ENCODE peak calls at places on chromosome 1, in four cellular contexts. One of them, this sample, is unnamed.

GRCh38 chr1:86523670-86524354 is 23.1 kb upstream of the CLCA4 start:
- DNase-seq in stimulated activated naive CD4-positive, alpha-beta T cell: no peak
- DNase-seq in EH: no peak
- DNase-seq in fibroblast of the aortic adventitia: no peak
- DNase-seq in this sample: no peak

GRCh38 chr1:230120289-230120948 is 53.4 kb downstream of the GALNT2 start:
- DNase-seq in EH: no peak
- DNase-seq in fibroblast of the aortic adventitia: no peak
- DNase-seq in stimulated activated naive CD4-positive, alpha-beta T cell: no peak
- DNase-seq in this sample: no peak

GRCh38 chr1:198635964-198636363 is 2.9 kb upstream of the PTPRC start:
- DNase-seq in stimulated activated naive CD4-positive, alpha-beta T cell: no peak
- DNase-seq in EH: no peak
- DNase-seq in fibroblast of the aortic adventitia: no peak
- DNase-seq in this sample: no peak

GRCh38 chr1:244353572-244354091 is 98.1 kb downstream of the ADSS2 start:
- DNase-seq in fibroblast of the aortic adventitia: peak
- DNase-seq in EH: peak
- DNase-seq in stimulated activated naive CD4-positive, alpha-beta T cell: no peak
- DNase-seq in this sample: peak

GRCh38 chr1:160070243-160071163 is 543 bp upstream of the KCNJ10 start:
- DNase-seq in EH: peak
- DNase-seq in stimulated activated naive CD4-positive, alpha-beta T cell: peak
- DNase-seq in fibroblast of the aortic adventitia: peak
- DNase-seq in this sample: peak

GRCh38 chr1:164320780-164321683 is 238.0 kb upstream of the PBX1 start:
- DNase-seq in stimulated activated naive CD4-positive, alpha-beta T cell: no peak
- DNase-seq in fibroblast of the aortic adventitia: peak
- DNase-seq in EH: peak
- DNase-seq in this sample: no peak

GRCh38 chr1:35726814-35727433 is 8.2 kb upstream of the C1orf216 start:
- DNase-seq in fibroblast of the aortic adventitia: peak
- DNase-seq in EH: peak
- DNase-seq in stimulated activated naive CD4-positive, alpha-beta T cell: peak
- DNase-seq in this sample: no peak

GRCh38 chr1:1437904-1438376 is 2.5 kb downstream of the VWA1 start:
- DNase-seq in stimulated activated naive CD4-positive, alpha-beta T cell: no peak
- DNase-seq in EH: peak
- DNase-seq in fibroblast of the aortic adventitia: no peak
- DNase-seq in this sample: no peak

GRCh38 chr1:248243204-248243603 is 12.0 kb downstream of the OR2M4 start:
- DNase-seq in stimulated activated naive CD4-positive, alpha-beta T cell: no peak
- DNase-seq in fibroblast of the aortic adventitia: peak
- DNase-seq in EH: peak
- DNase-seq in this sample: no peak

GRCh38 chr1:18090636-18091035 is 17.0 kb upstream of the IGSF21 start:
- DNase-seq in EH: no peak
- DNase-seq in stimulated activated naive CD4-positive, alpha-beta T cell: no peak
- DNase-seq in fibroblast of the aortic adventitia: no peak
- DNase-seq in this sample: no peak

GRCh38 chr1:65260851-65261473 is 48.4 kb upstream of the DNAJC6 start:
- DNase-seq in fibroblast of the aortic adventitia: no peak
- DNase-seq in stimulated activated naive CD4-positive, alpha-beta T cell: no peak
- DNase-seq in EH: peak
- DNase-seq in this sample: no peak

GRCh38 chr1:107991371-107992066 is 26.5 kb upstream of the VAV3 start:
- DNase-seq in fibroblast of the aortic adventitia: peak
- DNase-seq in EH: peak
- DNase-seq in stimulated activated naive CD4-positive, alpha-beta T cell: no peak
- DNase-seq in this sample: no peak

GRCh38 chr1:150543500-150544143 is 5.6 kb upstream of the ADAMTSL4 start:
- DNase-seq in EH: no peak
- DNase-seq in stimulated activated naive CD4-positive, alpha-beta T cell: no peak
- DNase-seq in fibroblast of the aortic adventitia: peak
- DNase-seq in this sample: no peak

GRCh38 chr1:32636793-32637561 is 13.4 kb downstream of the ZBTB8OS start:
- DNase-seq in stimulated activated naive CD4-positive, alpha-beta T cell: no peak
- DNase-seq in EH: no peak
- DNase-seq in fibroblast of the aortic adventitia: no peak
- DNase-seq in this sample: no peak

GRCh38 chr1:170204121-170204520 is 58.4 kb downstream of the NTMT2 start:
- DNase-seq in fibroblast of the aortic adventitia: peak
- DNase-seq in stimulated activated naive CD4-positive, alpha-beta T cell: no peak
- DNase-seq in EH: peak
- DNase-seq in this sample: no peak

GRCh38 chr1:1621173-1621661 is 5.9 kb downstream of the MIB2 start:
- DNase-seq in fibroblast of the aortic adventitia: no peak
- DNase-seq in EH: no peak
- DNase-seq in stimulated activated naive CD4-positive, alpha-beta T cell: no peak
- DNase-seq in this sample: no peak

GRCh38 chr1:16143566-16144324 is 12.1 kb downstream of the EPHA2 start:
- DNase-seq in fibroblast of the aortic adventitia: no peak
- DNase-seq in stimulated activated naive CD4-positive, alpha-beta T cell: no peak
- DNase-seq in EH: peak
- DNase-seq in this sample: no peak

GRCh38 chr1:202571719-202572339 is 138.4 kb downstream of the SYT2 start:
- DNase-seq in stimulated activated naive CD4-positive, alpha-beta T cell: no peak
- DNase-seq in fibroblast of the aortic adventitia: peak
- DNase-seq in EH: peak
- DNase-seq in this sample: no peak

GRCh38 chr1:178275083-178275482 is 181.2 kb downstream of the RASAL2 start:
- DNase-seq in fibroblast of the aortic adventitia: no peak
- DNase-seq in EH: peak
- DNase-seq in stimulated activated naive CD4-positive, alpha-beta T cell: no peak
- DNase-seq in this sample: no peak

GRCh38 chr1:73800376-73800775 is 397.6 kb downstream of the LRRIQ3 start:
- DNase-seq in fibroblast of the aortic adventitia: peak
- DNase-seq in stimulated activated naive CD4-positive, alpha-beta T cell: no peak
- DNase-seq in EH: no peak
- DNase-seq in this sample: no peak

GRCh38 chr1:44947774-44948311 is 38.6 kb downstream of the EIF2B3 start:
- DNase-seq in fibroblast of the aortic adventitia: peak
- DNase-seq in stimulated activated naive CD4-positive, alpha-beta T cell: no peak
- DNase-seq in EH: peak
- DNase-seq in this sample: no peak

GRCh38 chr1:228003461-228004330 is 3.1 kb upstream of the WNT3A start:
- DNase-seq in stimulated activated naive CD4-positive, alpha-beta T cell: no peak
- DNase-seq in fibroblast of the aortic adventitia: no peak
- DNase-seq in EH: no peak
- DNase-seq in this sample: no peak

GRCh38 chr1:193417420-193417819 is 231.0 kb upstream of the B3GALT2 start:
- DNase-seq in stimulated activated naive CD4-positive, alpha-beta T cell: no peak
- DNase-seq in fibroblast of the aortic adventitia: no peak
- DNase-seq in EH: peak
- DNase-seq in this sample: no peak

GRCh38 chr1:200488375-200489165 is 78.7 kb upstream of the ZNF281 start:
- DNase-seq in fibroblast of the aortic adventitia: peak
- DNase-seq in stimulated activated naive CD4-positive, alpha-beta T cell: peak
- DNase-seq in EH: peak
- DNase-seq in this sample: no peak

GRCh38 chr1:25193151-25193742 is 39.1 kb downstream of the SYF2 start:
- DNase-seq in EH: no peak
- DNase-seq in fibroblast of the aortic adventitia: no peak
- DNase-seq in stimulated activated naive CD4-positive, alpha-beta T cell: no peak
- DNase-seq in this sample: no peak

GRCh38 chr1:24696033-24696755 is 49.1 kb upstream of the CLIC4 start:
- DNase-seq in stimulated activated naive CD4-positive, alpha-beta T cell: no peak
- DNase-seq in fibroblast of the aortic adventitia: no peak
- DNase-seq in EH: no peak
- DNase-seq in this sample: no peak

GRCh38 chr1:84225636-84226035 is 75.9 kb upstream of the SAMD13 start:
- DNase-seq in fibroblast of the aortic adventitia: no peak
- DNase-seq in stimulated activated naive CD4-positive, alpha-beta T cell: no peak
- DNase-seq in EH: no peak
- DNase-seq in this sample: no peak

GRCh38 chr1:57192256-57192655 is 226.4 kb upstream of the C8B start:
- DNase-seq in EH: no peak
- DNase-seq in stimulated activated naive CD4-positive, alpha-beta T cell: no peak
- DNase-seq in fibroblast of the aortic adventitia: no peak
- DNase-seq in this sample: no peak

GRCh38 chr1:12548279-12549105 is 69.5 kb downstream of the DHRS3 start:
- DNase-seq in EH: no peak
- DNase-seq in fibroblast of the aortic adventitia: no peak
- DNase-seq in stimulated activated naive CD4-positive, alpha-beta T cell: no peak
- DNase-seq in this sample: no peak